ENCODE peak calls at places on chromosomes 7 and 10, in eight cellular contexts. K, R, V, M, E, C, Y and L are unnamed samples.

GRCh38 chr10:34292178-34292565 is 522.9 kb downstream of the PARD3 start:
- DNase-seq in K (no peak), R (no peak), V (no peak), M (no peak), E (no peak), C (no peak), Y (no peak), L (no peak)

GRCh38 chr10:14758994-14759664 is 15.6 kb downstream of the FAM107B start:
- DNase-seq in K (no peak), R (peak), V (no peak), M (peak), E (no peak), C (peak), Y (peak), L (no peak)

GRCh38 chr10:91681361-91682276 is 48.7 kb upstream of the PPP1R3C start:
- DNase-seq in K (no peak), R (no peak), V (no peak), M (peak), E (peak), C (peak), Y (no peak), L (no peak)

GRCh38 chr7:98753176-98753575 is 116.6 kb downstream of the TMEM130 start:
- DNase-seq in K (no peak), R (no peak), V (no peak), M (no peak), E (no peak), C (no peak), Y (no peak), L (no peak)

GRCh38 chr7:45156516-45157272 is 897 bp upstream of the RAMP3 start:
- DNase-seq in K (no peak), R (no peak), V (no peak), M (no peak), E (no peak), C (no peak), Y (no peak), L (no peak)

GRCh38 chr10:62831346-62831745 is 15.2 kb upstream of the EGR2 start:
- DNase-seq in K (no peak), R (peak), V (peak), M (no peak), E (no peak), C (peak), Y (no peak), L (no peak)

GRCh38 chr10:71613303-71613777 is 106.2 kb downstream of the C10orf105 start:
- DNase-seq in K (no peak), R (no peak), V (peak), M (no peak), E (no peak), C (no peak), Y (no peak), L (no peak)

GRCh38 chr7:74332373-74333176 is 43.4 kb downstream of the CLIP2 start:
- DNase-seq in K (no peak), R (no peak), V (no peak), M (no peak), E (no peak), C (no peak), Y (no peak), L (no peak)

GRCh38 chr7:148304456-148304855 is 286.1 kb upstream of the C7orf33 start:
- DNase-seq in K (no peak), R (no peak), V (no peak), M (peak), E (no peak), C (no peak), Y (no peak), L (no peak)

GRCh38 chr10:43201545-43202131 is 63.4 kb downstream of the CSGALNACT2 start:
- DNase-seq in K (no peak), R (no peak), V (no peak), M (no peak), E (no peak), C (no peak), Y (no peak), L (no peak)

GRCh38 chr10:132094581-132095234 is 29.0 kb downstream of the JAKMIP3 start:
- DNase-seq in K (no peak), R (no peak), V (no peak), M (no peak), E (no peak), C (no peak), Y (no peak), L (no peak)

GRCh38 chr10:130037169-130037661 is 73.1 kb upstream of the EBF3 start:
- DNase-seq in K (no peak), R (no peak), V (no peak), M (no peak), E (no peak), C (no peak), Y (no peak), L (no peak)

GRCh38 chr7:150311711-150312110 is 11.4 kb upstream of the LRRC61 start:
- DNase-seq in K (no peak), R (no peak), V (peak), M (no peak), E (no peak), C (no peak), Y (no peak), L (no peak)

GRCh38 chr10:103659674-103660363 is 166.3 kb downstream of the NEURL1 start:
- DNase-seq in K (peak), R (peak), V (peak), M (peak), E (peak), C (peak), Y (peak), L (no peak)

GRCh38 chr10:124611738-124612137 is 132.4 kb downstream of the FAM53B start:
- DNase-seq in K (no peak), R (no peak), V (no peak), M (peak), E (no peak), C (no peak), Y (no peak), L (no peak)

GRCh38 chr7:26899519-26899918 is 35.1 kb upstream of the SKAP2 start:
- DNase-seq in K (no peak), R (no peak), V (no peak), M (no peak), E (no peak), C (no peak), Y (no peak), L (no peak)

GRCh38 chr10:110067960-110068770 is 60.4 kb downstream of the ADD3 start:
- DNase-seq in K (peak), R (no peak), V (peak), M (peak), E (no peak), C (peak), Y (peak), L (no peak)

GRCh38 chr10:77420942-77421523 is 216.6 kb downstream of the KCNMA1 start:
- DNase-seq in K (no peak), R (no peak), V (peak), M (no peak), E (no peak), C (no peak), Y (no peak), L (no peak)

GRCh38 chr7:36309716-36310115 is 79.9 kb upstream of the ANLN start:
- DNase-seq in K (no peak), R (no peak), V (no peak), M (no peak), E (no peak), C (no peak), Y (no peak), L (no peak)

GRCh38 chr7:101169838-101170531 is 4.6 kb upstream of the VGF start:
- DNase-seq in K (peak), R (peak), V (peak), M (peak), E (peak), C (peak), Y (peak), L (no peak)

GRCh38 chr7:138934861-138935260 is 46.3 kb downstream of the KIAA1549 start:
- DNase-seq in K (no peak), R (peak), V (peak), M (no peak), E (no peak), C (peak), Y (no peak), L (no peak)

GRCh38 chr10:130254168-130255061 is 118.2 kb downstream of the GLRX3 start:
- DNase-seq in K (no peak), R (no peak), V (no peak), M (no peak), E (no peak), C (no peak), Y (no peak), L (no peak)

GRCh38 chr7:19117081-19117869 is at the start of gene TWIST1:
- DNase-seq in K (peak), R (peak), V (peak), M (no peak), E (no peak), C (peak), Y (no peak), L (peak)

GRCh38 chr10:108392286-108392685 is 1227.8 kb upstream of the SORCS1 start:
- DNase-seq in K (no peak), R (peak), V (peak), M (no peak), E (no peak), C (no peak), Y (no peak), L (no peak)

GRCh38 chr7:132386249-132386681 is 190.0 kb downstream of the PLXNA4 start:
- DNase-seq in K (no peak), R (no peak), V (peak), M (no peak), E (no peak), C (no peak), Y (no peak), L (no peak)

GRCh38 chr7:105920766-105921165 is 42.3 kb upstream of the CDHR3 start:
- DNase-seq in K (no peak), R (peak), V (peak), M (no peak), E (no peak), C (peak), Y (no peak), L (no peak)

GRCh38 chr7:88429382-88429781 is 122.7 kb upstream of the STEAP4 start:
- DNase-seq in K (no peak), R (peak), V (no peak), M (no peak), E (no peak), C (peak), Y (no peak), L (no peak)

GRCh38 chr7:155796381-155797261 is 15.6 kb downstream of the SHH start:
- DNase-seq in K (peak), R (peak), V (no peak), M (peak), E (no peak), C (no peak), Y (peak), L (no peak)

GRCh38 chr10:46547331-46547880 is 9.1 kb downstream of the GPRIN2 start:
- DNase-seq in K (no peak), R (no peak), V (no peak), M (peak), E (no peak), C (no peak), Y (no peak), L (no peak)

GRCh38 chr10:113230018-113230610 is 280.1 kb downstream of the TCF7L2 start:
- DNase-seq in K (no peak), R (no peak), V (peak), M (no peak), E (no peak), C (no peak), Y (no peak), L (no peak)

GRCh38 chr7:105285118-105285874 is 103.4 kb downstream of the SRPK2 start:
- DNase-seq in K (peak), R (no peak), V (no peak), M (no peak), E (no peak), C (no peak), Y (no peak), L (no peak)

GRCh38 chr10:31944071-31944433 is 15.4 kb upstream of the ARHGAP12 start:
- DNase-seq in K (no peak), R (no peak), V (no peak), M (no peak), E (no peak), C (no peak), Y (no peak), L (no peak)

GRCh38 chr10:116536810-116537209 is 8.9 kb upstream of the PNLIP start:
- DNase-seq in K (no peak), R (no peak), V (no peak), M (no peak), E (no peak), C (peak), Y (no peak), L (no peak)

GRCh38 chr7:20170626-20171025 is 46.6 kb downstream of the MACC1 start:
- DNase-seq in K (no peak), R (no peak), V (peak), M (no peak), E (no peak), C (no peak), Y (no peak), L (no peak)

GRCh38 chr10:72140174-72140573 is 51.8 kb upstream of the SPOCK2 start:
- DNase-seq in K (no peak), R (no peak), V (no peak), M (no peak), E (no peak), C (no peak), Y (no peak), L (no peak)

GRCh38 chr7:41955475-41956243 is 252.8 kb upstream of the INHBA start:
- DNase-seq in K (peak), R (peak), V (peak), M (no peak), E (peak), C (peak), Y (no peak), L (peak)

GRCh38 chr7:128094111-128094570 is 62.9 kb upstream of the LRRC4 start:
- DNase-seq in K (no peak), R (no peak), V (no peak), M (no peak), E (no peak), C (no peak), Y (no peak), L (no peak)

GRCh38 chr10:67775274-67775673 is 62.7 kb downstream of the DNAJC12 start:
- DNase-seq in K (no peak), R (no peak), V (no peak), M (no peak), E (no peak), C (no peak), Y (no peak), L (no peak)

GRCh38 chr10:61024801-61025201 is 80.8 kb upstream of the RHOBTB1 start:
- DNase-seq in K (peak), R (peak), V (peak), M (no peak), E (no peak), C (peak), Y (no peak), L (peak)